ENCODE peak calls at places on chromosomes 4 and X, in seven cellular contexts. E is hepatocyte, N is HCT116, X is endothelial cell of umbilical vein, I is K562, V is osteoblast, Y is GM23248. U is an unnamed sample.

GRCh38 chr4:77629885-77630284 is 24.3 kb downstream of the CXCL13 start:
- DNase-seq in E (no peak), N (no peak), X (no peak), I (no peak), V (no peak), Y (no peak), U (no peak)

GRCh38 chrX:826026-826425 is 195.4 kb downstream of the SHOX start:
- DNase-seq in E (no peak), N (no peak), X (no peak), I (no peak), V (no peak), Y (peak; percentile 38), U (no peak)

GRCh38 chrX:35562395-35562794 is 235.7 kb upstream of the MAGEB16 start:
- DNase-seq in E (no peak), N (no peak), X (no peak), I (no peak), V (no peak), Y (no peak), U (no peak)

GRCh38 chr4:76607266-76607799 is 172.3 kb downstream of the SHROOM3 start:
- DNase-seq in E (no peak), N (no peak), X (no peak), I (no peak), V (no peak), Y (peak; percentile 55), U (peak; percentile 73)

GRCh38 chrX:147953976-147954375 is 27.2 kb upstream of the FMR1NB start:
- DNase-seq in E (no peak), N (no peak), X (no peak), I (no peak), V (no peak), Y (no peak), U (no peak)

GRCh38 chrX:5388087-5388486 is 840.6 kb downstream of the NLGN4X start:
- DNase-seq in E (no peak), N (no peak), X (no peak), I (no peak), V (no peak), Y (no peak), U (no peak)

GRCh38 chr4:140049924-140050681 is 103.9 kb downstream of the MAML3 start:
- DNase-seq in E (no peak), N (no peak), X (peak; percentile 82), I (peak; percentile 11), V (no peak), Y (peak; percentile 56), U (peak; percentile 43)

GRCh38 chrX:53437211-53437610 is 3.0 kb upstream of the HSD17B10 start:
- DNase-seq in E (no peak), N (no peak), X (no peak), I (no peak), V (no peak), Y (no peak), U (no peak)

GRCh38 chr4:156971623-156972369 is at the start of gene PDGFC:
- DNase-seq in E (peak; percentile 91), N (no peak), X (peak; percentile 75), I (peak; percentile 1), V (peak; percentile 94), Y (peak; percentile 79), U (peak; percentile 66)

GRCh38 chr4:110361921-110362320 is 114.0 kb upstream of the ENPEP start:
- DNase-seq in E (no peak), N (no peak), X (no peak), I (no peak), V (peak; percentile 2), Y (peak; percentile 29), U (peak; percentile 90)

GRCh38 chr4:173171098-173171497 is 2.5 kb downstream of the GALNT7 start:
- DNase-seq in E (peak; percentile 37), N (no peak), X (peak; percentile 46), I (peak; percentile 69), V (peak; percentile 88), Y (peak; percentile 54), U (no peak)

GRCh38 chrX:129682979-129683378 is 28.2 kb upstream of the APLN start:
- DNase-seq in E (no peak), N (no peak), X (no peak), I (no peak), V (no peak), Y (no peak), U (no peak)

GRCh38 chrX:105823092-105823454 is 734 bp downstream of the NRK start:
- DNase-seq in E (no peak), N (no peak), X (no peak), I (no peak), V (peak; percentile 13), Y (no peak), U (no peak)

GRCh38 chr4:87732033-87732770 is 67.2 kb upstream of the IBSP start:
- DNase-seq in E (no peak), N (no peak), X (no peak), I (no peak), V (peak; percentile 37), Y (peak; percentile 93), U (peak; percentile 30)

GRCh38 chrX:2767631-2768455 is 16.0 kb downstream of the XG start:
- DNase-seq in E (peak; percentile 77), N (peak; percentile 7), X (no peak), I (no peak), V (peak; percentile 81), Y (peak; percentile 95), U (peak; percentile 19)

GRCh38 chrX:46757593-46757992 is 1.3 kb downstream of the SLC9A7 start:
- DNase-seq in E (no peak), N (no peak), X (peak; percentile 28), I (no peak), V (peak; percentile 56), Y (no peak), U (no peak)

GRCh38 chrX:133897593-133898163 is 87.7 kb downstream of the GPC3 start:
- DNase-seq in E (no peak), N (no peak), X (no peak), I (no peak), V (no peak), Y (no peak), U (no peak)

GRCh38 chrX:96692454-96692853 is 7.8 kb downstream of the DIAPH2 start:
- DNase-seq in E (no peak), N (no peak), X (no peak), I (no peak), V (no peak), Y (peak; percentile 60), U (no peak)

GRCh38 chr4:168451744-168452394 is 28.4 kb downstream of the DDX60L start:
- DNase-seq in E (peak; percentile 15), N (peak; percentile 68), X (peak; percentile 76), I (peak; percentile 59), V (no peak), Y (peak; percentile 53), U (peak; percentile 79)

GRCh38 chr4:168449740-168450442 is 30.4 kb downstream of the DDX60L start:
- DNase-seq in E (no peak), N (no peak), X (peak; percentile 24), I (peak; percentile 50), V (no peak), Y (peak; percentile 52), U (peak; percentile 75)

GRCh38 chr4:168453146-168453545 is 27.1 kb downstream of the DDX60L start:
- DNase-seq in E (no peak), N (no peak), X (no peak), I (no peak), V (no peak), Y (no peak), U (no peak)

GRCh38 chr4:168451331-168451730 is 29.0 kb downstream of the DDX60L start:
- DNase-seq in E (no peak), N (no peak), X (no peak), I (no peak), V (peak; percentile 36), Y (peak; percentile 9), U (no peak)
- H2AFZ ChIP-seq in E (no peak overlapping the region), N (no peak overlapping the region), X (peak overlapping the region; percentile 34), I (no peak overlapping the region), V (no peak overlapping the region), Y (no peak overlapping the region), U (no peak overlapping the region)

GRCh38 chr4:184343400-184344177 is 125.9 kb upstream of the ENPP6 start:
- DNase-seq in E (peak; percentile 84), N (peak; percentile 6), X (peak; percentile 87), I (peak; percentile 65), V (peak; percentile 94), Y (peak; percentile 89), U (peak; percentile 74)

GRCh38 chr4:184345573-184345922 is 127.9 kb upstream of the ENPP6 start:
- DNase-seq in E (no peak), N (no peak), X (no peak), I (peak; percentile 25), V (peak; percentile 57), Y (no peak), U (no peak)

GRCh38 chr4:184344435-184344834 is 126.8 kb upstream of the ENPP6 start:
- DNase-seq in E (no peak), N (no peak), X (no peak), I (no peak), V (peak; percentile 59), Y (no peak), U (no peak)

GRCh38 chr4:184347251-184348239 is 126.8 kb downstream of the IRF2 start:
- DNase-seq in E (peak; percentile 83), N (no peak), X (peak; percentile 47), I (peak; percentile 82), V (no peak), Y (no peak), U (peak; percentile 65)

DNA sequence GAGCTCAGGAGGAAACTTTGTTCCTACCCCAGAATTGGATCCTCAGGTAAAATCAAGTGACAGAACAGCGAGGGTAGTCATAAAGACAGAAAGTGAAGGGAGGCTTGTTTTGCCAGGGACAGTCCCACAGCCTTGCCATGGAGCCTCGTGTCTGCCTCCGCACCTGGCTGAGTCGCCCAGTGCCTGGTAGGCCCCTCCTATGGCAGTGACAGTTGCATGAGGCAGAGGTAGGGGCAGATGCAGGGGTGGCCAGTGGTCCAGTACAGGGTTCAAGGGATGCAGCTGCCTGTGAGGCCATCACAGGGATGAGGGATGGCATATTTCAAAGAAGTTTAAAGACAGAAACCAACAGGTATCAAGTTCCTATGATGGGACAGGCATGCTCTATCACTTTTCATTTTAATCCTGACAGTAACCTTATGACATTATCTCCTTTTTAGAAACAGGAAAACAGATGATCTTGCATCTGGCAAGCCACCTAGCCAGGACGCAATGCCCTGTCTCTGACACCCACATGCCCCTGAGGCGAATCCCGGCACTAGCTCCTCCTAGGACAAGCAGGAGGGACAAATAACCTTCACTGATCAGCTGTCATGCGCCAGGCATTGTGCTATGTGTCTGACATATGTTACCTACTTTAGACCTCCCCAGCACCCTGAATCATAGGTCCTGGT is 127.4 kb upstream of the ENPP6 start:
- DNase-seq in E (no peak), N (no peak), X (no peak), I (no peak), V (no peak), Y (no peak), U (no peak)
- H2AFZ ChIP-seq in E (no peak overlapping the region), N (no peak overlapping the region), X (no peak overlapping the region), I (peak overlapping the region; percentile 97), V (peak overlapping the region; percentile 60), Y (no peak overlapping the region), U (no peak overlapping the region)

DNA sequence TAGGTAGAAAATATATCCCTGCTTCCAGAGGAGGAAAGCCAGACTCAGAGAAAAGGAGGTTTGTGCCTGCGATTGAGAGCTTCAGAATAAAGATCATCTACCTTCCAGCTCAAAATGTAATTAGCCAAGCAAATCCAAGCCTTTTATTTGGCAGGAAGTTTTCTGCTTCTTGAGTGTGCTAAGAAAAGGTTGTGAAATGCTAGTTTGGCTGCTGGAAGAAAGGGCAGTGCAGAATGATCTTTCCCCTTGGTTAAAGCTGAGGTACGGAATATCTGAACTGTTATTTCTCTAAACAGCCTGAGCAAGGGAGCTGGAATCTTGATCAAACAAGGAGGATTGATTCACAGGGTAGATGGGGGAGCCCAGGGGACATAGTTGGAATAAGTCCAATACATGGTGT is 59.7 kb upstream of the VCX3B start:
- DNase-seq in E (no peak), N (no peak), X (no peak), I (no peak), V (no peak), Y (no peak), U (peak; percentile 36)
- H2AFZ ChIP-seq in E (no peak overlapping the region), N (no peak overlapping the region), X (no peak overlapping the region), I (no peak overlapping the region), V (no peak overlapping the region), Y (no peak overlapping the region), U (no peak overlapping the region)

GRCh38 chr4:123599920-123600394 is 203.4 kb downstream of the SPRY1 start:
- DNase-seq in E (peak; percentile 58), N (no peak), X (peak; percentile 94), I (peak; percentile 93), V (no peak), Y (peak; percentile 10), U (peak; percentile 57)
- H2AFZ ChIP-seq in E (no peak overlapping the region), N (no peak overlapping the region), X (peak overlapping the region; percentile 12), I (peak overlapping the region; percentile 61), V (peak overlapping the region; percentile 1), Y (peak overlapping the region; percentile 61), U (peak overlapping the region; percentile 36)